ENCODE peak calls at places on chromosomes 11 and 22, in six cellular contexts. One of them, this sample, is unnamed.

GRCh38 chr22:26416670-26417270 is 12.3 kb upstream of the ASPHD2 start:
- DNase-seq in RPMI8226: no peak
- DNase-seq in AG04449: peak; percentile 34
- DNase-seq in GM12865: no peak
- DNase-seq in RWPE1: peak; percentile 79
- DNase-seq in breast epithelium: no peak
- DNase-seq in this sample: no peak

GRCh38 chr22:31488988-31489617 is 539 bp downstream of the EIF4ENIF1 start:
- DNase-seq in RPMI8226: peak; percentile 38
- DNase-seq in AG04449: no peak
- DNase-seq in GM12865: peak; percentile 48
- DNase-seq in RWPE1: no peak
- DNase-seq in breast epithelium: no peak
- DNase-seq in this sample: peak; percentile 57

GRCh38 chr22:36294801-36295200 is 41.9 kb downstream of the APOL1 start:
- DNase-seq in RPMI8226: no peak
- DNase-seq in AG04449: no peak
- DNase-seq in GM12865: no peak
- DNase-seq in RWPE1: no peak
- DNase-seq in breast epithelium: no peak
- DNase-seq in this sample: no peak

GRCh38 chr22:18978506-18978905 is 42.4 kb upstream of the PRODH start:
- DNase-seq in RPMI8226: no peak
- DNase-seq in AG04449: no peak
- DNase-seq in GM12865: no peak
- DNase-seq in RWPE1: no peak
- DNase-seq in breast epithelium: no peak
- DNase-seq in this sample: no peak

GRCh38 chr11:2380807-2381350 is 3.8 kb downstream of the CD81 start:
- DNase-seq in RPMI8226: no peak
- DNase-seq in AG04449: no peak
- DNase-seq in GM12865: peak; percentile 86
- DNase-seq in RWPE1: no peak
- DNase-seq in breast epithelium: no peak
- DNase-seq in this sample: peak; percentile 57

GRCh38 chr11:60954421-60954820 is 2.4 kb upstream of the SLC15A3 start:
- DNase-seq in RPMI8226: no peak
- DNase-seq in AG04449: no peak
- DNase-seq in GM12865: peak; percentile 41
- DNase-seq in RWPE1: no peak
- DNase-seq in breast epithelium: no peak
- DNase-seq in this sample: no peak

GRCh38 chr11:3747704-3748103 is 49.6 kb downstream of the NUP98 start:
- DNase-seq in RPMI8226: no peak
- DNase-seq in AG04449: peak; percentile 46
- DNase-seq in GM12865: no peak
- DNase-seq in RWPE1: peak; percentile 75
- DNase-seq in breast epithelium: no peak
- DNase-seq in this sample: no peak

GRCh38 chr11:12098601-12099000 is 11.8 kb upstream of the MICAL2 start:
- DNase-seq in RPMI8226: no peak
- DNase-seq in AG04449: no peak
- DNase-seq in GM12865: no peak
- DNase-seq in RWPE1: no peak
- DNase-seq in breast epithelium: no peak
- DNase-seq in this sample: no peak

GRCh38 chr22:30235687-30236170 is 10.8 kb downstream of the LIF start:
- DNase-seq in RPMI8226: no peak
- DNase-seq in AG04449: peak; percentile 90
- DNase-seq in GM12865: no peak
- DNase-seq in RWPE1: peak; percentile 63
- DNase-seq in breast epithelium: no peak
- DNase-seq in this sample: no peak

GRCh38 chr11:125110506-125110905 is 920 bp downstream of the TMEM218 start:
- DNase-seq in RPMI8226: no peak
- DNase-seq in AG04449: no peak
- DNase-seq in GM12865: peak; percentile 22
- DNase-seq in RWPE1: no peak
- DNase-seq in breast epithelium: no peak
- DNase-seq in this sample: peak; percentile 43

GRCh38 chr11:32897103-32897502 is 4.5 kb downstream of the QSER1 start:
- DNase-seq in RPMI8226: no peak
- DNase-seq in AG04449: no peak
- DNase-seq in GM12865: no peak
- DNase-seq in RWPE1: no peak
- DNase-seq in breast epithelium: no peak
- DNase-seq in this sample: no peak

GRCh38 chr11:65215441-65216076 is 33.8 kb downstream of the CAPN1 start:
- DNase-seq in RPMI8226: no peak
- DNase-seq in AG04449: no peak
- DNase-seq in GM12865: no peak
- DNase-seq in RWPE1: no peak
- DNase-seq in breast epithelium: no peak
- DNase-seq in this sample: peak; percentile 45

GRCh38 chr11:42906226-42906625 is 405.6 kb upstream of the API5 start:
- DNase-seq in RPMI8226: no peak
- DNase-seq in AG04449: no peak
- DNase-seq in GM12865: no peak
- DNase-seq in RWPE1: no peak
- DNase-seq in breast epithelium: no peak
- DNase-seq in this sample: no peak